ENCODE peak calls at places on chromosome 11, in eight cellular contexts. One of them, this sample, is unnamed.
A peak's percentile ranks its signal among the peaks of the same experiment; 100 is the strongest.

GRCh38 chr11:61854966-61855714 is 27.0 kb downstream of the FADS2 start:
- DNase-seq in mammary epithelial cell: no peak
- DNase-seq in cardiac muscle cell: no peak
- DNase-seq in fibroblast of lung: no peak
- DNase-seq in coronary artery: no peak
- DNase-seq in IMR-90: no peak
- DNase-seq in heart right ventricle: no peak
- DNase-seq in fibroblast of pulmonary artery: no peak
- DNase-seq in this sample: no peak

GRCh38 chr11:30406978-30407762 is 84.3 kb downstream of the ARL14EP start:
- DNase-seq in heart right ventricle: peak; percentile 22
- DNase-seq in IMR-90: no peak
- DNase-seq in fibroblast of pulmonary artery: no peak
- DNase-seq in cardiac muscle cell: no peak
- DNase-seq in fibroblast of lung: no peak
- DNase-seq in coronary artery: no peak
- DNase-seq in mammary epithelial cell: no peak
- DNase-seq in this sample: no peak

GRCh38 chr11:9231848-9232177 is 33.3 kb downstream of the DENND5A start:
- DNase-seq in fibroblast of pulmonary artery: peak; percentile 67
- DNase-seq in mammary epithelial cell: no peak
- DNase-seq in coronary artery: no peak
- DNase-seq in IMR-90: peak; percentile 72
- DNase-seq in cardiac muscle cell: no peak
- DNase-seq in heart right ventricle: peak; percentile 33
- DNase-seq in fibroblast of lung: peak; percentile 81
- DNase-seq in this sample: peak; percentile 82

GRCh38 chr11:3014314-3014938 is 22.3 kb upstream of the NAP1L4 start:
- DNase-seq in IMR-90: no peak
- DNase-seq in fibroblast of lung: no peak
- DNase-seq in heart right ventricle: no peak
- DNase-seq in fibroblast of pulmonary artery: no peak
- DNase-seq in mammary epithelial cell: no peak
- DNase-seq in coronary artery: no peak
- DNase-seq in cardiac muscle cell: no peak
- DNase-seq in this sample: peak; percentile 77

GRCh38 chr11:130429983-130430382 is 1.6 kb upstream of the ADAMTS8 start:
- DNase-seq in fibroblast of pulmonary artery: no peak
- DNase-seq in cardiac muscle cell: no peak
- DNase-seq in fibroblast of lung: no peak
- DNase-seq in mammary epithelial cell: no peak
- DNase-seq in coronary artery: no peak
- DNase-seq in heart right ventricle: no peak
- DNase-seq in IMR-90: no peak
- DNase-seq in this sample: no peak

GRCh38 chr11:94477644-94478043 is 16.0 kb downstream of the MRE11 start:
- DNase-seq in coronary artery: no peak
- DNase-seq in cardiac muscle cell: no peak
- DNase-seq in heart right ventricle: no peak
- DNase-seq in fibroblast of lung: no peak
- DNase-seq in mammary epithelial cell: no peak
- DNase-seq in IMR-90: no peak
- DNase-seq in fibroblast of pulmonary artery: no peak
- DNase-seq in this sample: no peak

GRCh38 chr11:27470166-27470565 is 2.4 kb downstream of the LGR4 start:
- DNase-seq in fibroblast of lung: no peak
- DNase-seq in heart right ventricle: no peak
- DNase-seq in cardiac muscle cell: no peak
- DNase-seq in IMR-90: no peak
- DNase-seq in coronary artery: no peak
- DNase-seq in fibroblast of pulmonary artery: no peak
- DNase-seq in mammary epithelial cell: no peak
- DNase-seq in this sample: no peak

GRCh38 chr11:96426356-96427103 is 36.7 kb downstream of the JRKL start:
- DNase-seq in coronary artery: no peak
- DNase-seq in mammary epithelial cell: peak; percentile 12
- DNase-seq in IMR-90: peak; percentile 61
- DNase-seq in heart right ventricle: no peak
- DNase-seq in cardiac muscle cell: peak; percentile 55
- DNase-seq in fibroblast of lung: peak; percentile 72
- DNase-seq in fibroblast of pulmonary artery: peak; percentile 75
- DNase-seq in this sample: peak; percentile 49

GRCh38 chr11:108002476-108002875 is 6.2 kb upstream of the CUL5 start:
- DNase-seq in IMR-90: no peak
- DNase-seq in heart right ventricle: no peak
- DNase-seq in cardiac muscle cell: no peak
- DNase-seq in fibroblast of pulmonary artery: no peak
- DNase-seq in coronary artery: no peak
- DNase-seq in mammary epithelial cell: no peak
- DNase-seq in fibroblast of lung: no peak
- DNase-seq in this sample: no peak

GRCh38 chr11:16879690-16880089 is 134.5 kb downstream of the PLEKHA7 start:
- DNase-seq in coronary artery: no peak
- DNase-seq in heart right ventricle: no peak
- DNase-seq in fibroblast of pulmonary artery: no peak
- DNase-seq in mammary epithelial cell: no peak
- DNase-seq in IMR-90: no peak
- DNase-seq in fibroblast of lung: no peak
- DNase-seq in cardiac muscle cell: no peak
- DNase-seq in this sample: no peak

GRCh38 chr11:16881766-16882165 is 132.4 kb downstream of the PLEKHA7 start:
- DNase-seq in fibroblast of lung: no peak
- DNase-seq in coronary artery: no peak
- DNase-seq in mammary epithelial cell: no peak
- DNase-seq in fibroblast of pulmonary artery: no peak
- DNase-seq in IMR-90: no peak
- DNase-seq in heart right ventricle: no peak
- DNase-seq in cardiac muscle cell: no peak
- DNase-seq in this sample: no peak

GRCh38 chr11:16880184-16880583 is 134.0 kb downstream of the PLEKHA7 start:
- DNase-seq in coronary artery: no peak
- DNase-seq in fibroblast of pulmonary artery: no peak
- DNase-seq in mammary epithelial cell: no peak
- DNase-seq in IMR-90: no peak
- DNase-seq in heart right ventricle: no peak
- DNase-seq in fibroblast of lung: no peak
- DNase-seq in cardiac muscle cell: peak; percentile 49
- DNase-seq in this sample: no peak

GRCh38 chr11:16883179-16883578 is 131.0 kb downstream of the PLEKHA7 start:
- DNase-seq in fibroblast of pulmonary artery: no peak
- DNase-seq in fibroblast of lung: no peak
- DNase-seq in heart right ventricle: peak; percentile 27
- DNase-seq in IMR-90: no peak
- DNase-seq in mammary epithelial cell: peak; percentile 86
- DNase-seq in cardiac muscle cell: peak; percentile 39
- DNase-seq in coronary artery: no peak
- DNase-seq in this sample: no peak

GRCh38 chr11:16881074-16881709 is 133.0 kb downstream of the PLEKHA7 start:
- DNase-seq in heart right ventricle: peak; percentile 70
- DNase-seq in fibroblast of pulmonary artery: peak; percentile 56
- DNase-seq in IMR-90: peak; percentile 13
- DNase-seq in fibroblast of lung: peak; percentile 39
- DNase-seq in mammary epithelial cell: peak; percentile 89
- DNase-seq in cardiac muscle cell: peak; percentile 52
- DNase-seq in coronary artery: no peak
- DNase-seq in this sample: peak; percentile 72
- TF ChIP-seq CTCF in heart right ventricle: peak; percentile 64
- TF ChIP-seq CTCF in fibroblast of pulmonary artery: peak; percentile 51
- TF ChIP-seq CTCF in IMR-90: peak; percentile 7
- TF ChIP-seq CTCF in fibroblast of lung: peak; percentile 33
- TF ChIP-seq CTCF in mammary epithelial cell: peak; percentile 38
- TF ChIP-seq CTCF in cardiac muscle cell: peak; percentile 61
- TF ChIP-seq CTCF in coronary artery: peak; percentile 25
- TF ChIP-seq CTCF in this sample: peak; percentile 44

DNA sequence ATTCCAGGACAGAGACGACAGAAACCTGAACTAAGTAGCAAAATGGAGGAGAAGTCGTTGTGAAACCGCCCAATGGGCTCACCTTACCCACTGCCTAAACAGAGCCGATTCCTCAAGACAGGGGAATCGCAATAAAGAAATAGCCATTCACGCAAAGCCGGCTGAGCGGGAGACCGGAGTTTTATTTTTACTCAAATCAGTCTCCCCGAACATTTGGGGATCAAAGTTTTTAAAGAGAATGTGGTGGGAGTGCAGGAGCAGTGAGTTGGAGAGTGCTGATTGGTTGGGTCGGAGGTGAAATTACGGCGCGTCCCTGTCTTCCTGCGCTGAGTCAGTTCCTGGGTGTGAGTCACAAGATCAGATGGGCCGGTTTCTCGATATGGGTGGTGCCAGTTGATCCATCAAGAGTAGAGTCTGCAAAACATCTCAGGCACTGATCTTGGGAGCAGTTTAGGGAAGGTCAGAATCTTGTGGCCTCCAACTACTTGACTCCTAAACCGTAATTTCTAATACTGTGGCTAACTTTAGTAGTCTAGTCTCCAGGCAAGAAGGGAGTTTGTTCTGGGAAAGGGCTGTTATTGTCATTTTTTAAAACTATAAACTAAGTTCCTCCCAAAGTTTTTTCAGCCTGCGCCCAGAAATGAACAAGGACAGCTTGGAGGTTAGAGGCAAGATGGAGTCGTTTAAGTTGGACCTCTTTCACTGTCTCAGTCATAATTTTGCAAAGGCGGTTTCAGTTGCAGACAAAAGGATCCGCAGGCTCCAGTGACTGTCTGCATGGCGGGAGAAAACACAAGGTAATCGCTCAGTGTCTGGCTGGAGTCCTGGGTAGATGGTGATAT is 34.1 kb downstream of the OR4D9 start:
- DNase-seq in coronary artery: no peak
- DNase-seq in mammary epithelial cell: no peak
- DNase-seq in IMR-90: peak; percentile 44
- DNase-seq in fibroblast of lung: peak; percentile 73
- DNase-seq in cardiac muscle cell: no peak
- DNase-seq in heart right ventricle: no peak
- DNase-seq in fibroblast of pulmonary artery: peak; percentile 84
- DNase-seq in this sample: peak; percentile 69
- H3K4me3 ChIP-seq in coronary artery: no peak overlapping the region
- H3K4me3 ChIP-seq in mammary epithelial cell: no peak overlapping the region
- H3K4me3 ChIP-seq in IMR-90: no peak overlapping the region
- H3K4me3 ChIP-seq in fibroblast of lung: no peak overlapping the region
- H3K4me3 ChIP-seq in cardiac muscle cell: no peak overlapping the region
- H3K4me3 ChIP-seq in heart right ventricle: no peak overlapping the region
- H3K4me3 ChIP-seq in fibroblast of pulmonary artery: no peak overlapping the region
- H3K4me3 ChIP-seq in this sample: no peak overlapping the region

GRCh38 chr11:82176945-82177344 is 556.7 kb downstream of the FAM181B start:
- DNase-seq in heart right ventricle: no peak
- DNase-seq in mammary epithelial cell: no peak
- DNase-seq in IMR-90: no peak
- DNase-seq in cardiac muscle cell: no peak
- DNase-seq in coronary artery: no peak
- DNase-seq in fibroblast of lung: no peak
- DNase-seq in fibroblast of pulmonary artery: no peak
- DNase-seq in this sample: no peak

GRCh38 chr11:82176365-82176764 is 557.3 kb downstream of the FAM181B start:
- DNase-seq in fibroblast of lung: no peak
- DNase-seq in cardiac muscle cell: no peak
- DNase-seq in IMR-90: no peak
- DNase-seq in fibroblast of pulmonary artery: no peak
- DNase-seq in mammary epithelial cell: no peak
- DNase-seq in heart right ventricle: no peak
- DNase-seq in coronary artery: no peak
- DNase-seq in this sample: no peak

DNA sequence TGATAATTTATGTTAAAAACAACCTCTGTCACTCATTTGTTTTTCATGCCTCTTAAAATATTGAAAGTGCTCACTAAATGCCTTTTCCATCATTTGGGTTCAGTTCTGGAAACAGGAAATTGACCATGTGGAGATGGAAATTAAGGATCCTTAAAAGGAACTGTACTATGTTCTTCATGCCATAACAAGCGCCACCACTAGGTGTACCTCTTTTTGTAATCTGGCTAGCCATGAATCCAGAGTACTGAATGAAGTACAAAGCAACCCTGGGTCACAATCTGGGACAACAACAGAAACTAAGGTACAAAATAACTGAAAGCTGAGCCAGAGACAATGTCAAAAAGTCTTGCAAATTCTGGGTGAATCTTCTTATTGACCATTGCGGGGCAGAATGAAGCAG is 559.1 kb downstream of the FAM181B start:
- DNase-seq in fibroblast of lung: no peak
- DNase-seq in coronary artery: no peak
- DNase-seq in mammary epithelial cell: no peak
- DNase-seq in fibroblast of pulmonary artery: no peak
- DNase-seq in heart right ventricle: no peak
- DNase-seq in cardiac muscle cell: no peak
- DNase-seq in IMR-90: no peak
- DNase-seq in this sample: no peak
- TF ChIP-seq CTCF in fibroblast of lung: no peak
- TF ChIP-seq CTCF in coronary artery: no peak
- TF ChIP-seq CTCF in mammary epithelial cell: peak; percentile 18
- TF ChIP-seq CTCF in fibroblast of pulmonary artery: no peak
- TF ChIP-seq CTCF in heart right ventricle: no peak
- TF ChIP-seq CTCF in cardiac muscle cell: no peak
- TF ChIP-seq CTCF in IMR-90: no peak
- TF ChIP-seq CTCF in this sample: peak; percentile 24

DNA sequence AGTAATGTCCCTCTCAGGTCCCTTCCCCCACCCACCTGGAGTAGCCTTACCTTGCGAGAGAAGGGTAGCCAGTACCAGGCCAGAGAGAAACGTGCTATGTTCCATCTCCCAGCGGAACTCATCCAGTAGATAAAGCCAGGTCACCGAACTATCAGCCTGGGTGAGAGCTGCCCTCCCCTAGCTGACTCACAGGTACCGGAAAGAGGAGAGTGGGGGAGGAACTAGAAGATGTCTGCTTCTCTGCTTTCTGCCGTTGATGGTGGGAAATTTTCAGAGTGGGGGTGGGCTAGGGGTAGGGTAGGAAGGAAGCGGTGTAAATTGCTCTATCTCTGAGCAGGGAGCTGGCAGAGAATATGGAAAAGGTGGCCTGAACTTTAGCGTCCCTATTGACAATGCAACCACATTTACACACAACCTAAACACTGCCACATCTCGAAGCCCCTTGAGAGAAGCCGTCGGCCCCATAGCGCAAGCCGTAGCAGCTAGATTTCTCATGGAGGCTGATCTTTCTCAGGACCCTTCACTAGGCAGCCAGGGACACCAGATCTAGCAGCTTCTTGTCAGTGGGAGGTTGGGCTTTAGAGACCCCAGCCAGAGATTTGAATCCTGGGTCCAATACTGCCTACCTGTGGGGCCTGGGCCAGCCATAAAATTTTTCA is at the start of gene CD3D:
- DNase-seq in cardiac muscle cell: no peak
- DNase-seq in mammary epithelial cell: no peak
- DNase-seq in fibroblast of lung: no peak
- DNase-seq in coronary artery: no peak
- DNase-seq in IMR-90: no peak
- DNase-seq in heart right ventricle: no peak
- DNase-seq in fibroblast of pulmonary artery: no peak
- DNase-seq in this sample: no peak
- H3K4me3 ChIP-seq in cardiac muscle cell: no peak within 1 kb of the TSS
- H3K4me3 ChIP-seq in mammary epithelial cell: no peak within 1 kb of the TSS
- H3K4me3 ChIP-seq in fibroblast of lung: no peak within 1 kb of the TSS
- H3K4me3 ChIP-seq in coronary artery: no peak within 1 kb of the TSS
- H3K4me3 ChIP-seq in IMR-90: no peak within 1 kb of the TSS
- H3K4me3 ChIP-seq in heart right ventricle: no peak within 1 kb of the TSS
- H3K4me3 ChIP-seq in fibroblast of pulmonary artery: no peak within 1 kb of the TSS
- H3K4me3 ChIP-seq in this sample: no peak within 1 kb of the TSS